ENCODE peak calls at places on chromosomes 3 and 15, in ten cellular contexts. One of them, this sample, is unnamed.

GRCh38 chr3:28267984-28268849 is 26.8 kb downstream of the CMC1 start:
- DNase-seq in psoas muscle: no peak
- DNase-seq in fibroblast of the aortic adventitia: peak; percentile 2
- DNase-seq in AG08396: no peak
- DNase-seq in cardiac muscle cell: no peak
- DNase-seq in tibial artery: no peak
- DNase-seq in activated CD8-positive, alpha-beta memory T cell treated with anti-CD3 and anti-CD28 coated beads, Interleukin-2, amount 10 ng/mL, durations not matched to agents 7 days and 5 days: no peak
- DNase-seq in B cell: no peak
- DNase-seq in stimulated activated CD8-positive, alpha-beta memory T cell treated with anti-CD3 and anti-CD28 coated beads, Interleukin-2, amount 100 ng/mL, for 1 hour: no peak
- DNase-seq in WERI-Rb-1: no peak
- DNase-seq in this sample: no peak

GRCh38 chr15:20353966-20354883 is 187.4 kb downstream of the GOLGA6L6 start:
- DNase-seq in psoas muscle: peak; percentile 45
- DNase-seq in fibroblast of the aortic adventitia: no peak
- DNase-seq in AG08396: no peak
- DNase-seq in cardiac muscle cell: no peak
- DNase-seq in tibial artery: no peak
- DNase-seq in activated CD8-positive, alpha-beta memory T cell treated with anti-CD3 and anti-CD28 coated beads, Interleukin-2, amount 10 ng/mL, durations not matched to agents 7 days and 5 days: no peak
- DNase-seq in B cell: peak; percentile 34
- DNase-seq in stimulated activated CD8-positive, alpha-beta memory T cell treated with anti-CD3 and anti-CD28 coated beads, Interleukin-2, amount 100 ng/mL, for 1 hour: no peak
- DNase-seq in WERI-Rb-1: no peak
- DNase-seq in this sample: peak; percentile 11

GRCh38 chr3:28867836-28868235 is 413.0 kb upstream of the RBMS3 start:
- DNase-seq in psoas muscle: no peak
- DNase-seq in fibroblast of the aortic adventitia: no peak
- DNase-seq in AG08396: no peak
- DNase-seq in cardiac muscle cell: no peak
- DNase-seq in tibial artery: no peak
- DNase-seq in activated CD8-positive, alpha-beta memory T cell treated with anti-CD3 and anti-CD28 coated beads, Interleukin-2, amount 10 ng/mL, durations not matched to agents 7 days and 5 days: no peak
- DNase-seq in B cell: no peak
- DNase-seq in stimulated activated CD8-positive, alpha-beta memory T cell treated with anti-CD3 and anti-CD28 coated beads, Interleukin-2, amount 100 ng/mL, for 1 hour: no peak
- DNase-seq in WERI-Rb-1: no peak
- DNase-seq in this sample: no peak

GRCh38 chr3:78887029-78887428 is 880.8 kb downstream of the ROBO1 start:
- DNase-seq in psoas muscle: no peak
- DNase-seq in fibroblast of the aortic adventitia: peak; percentile 76
- DNase-seq in AG08396: peak; percentile 9
- DNase-seq in cardiac muscle cell: peak; percentile 70
- DNase-seq in tibial artery: no peak
- DNase-seq in activated CD8-positive, alpha-beta memory T cell treated with anti-CD3 and anti-CD28 coated beads, Interleukin-2, amount 10 ng/mL, durations not matched to agents 7 days and 5 days: no peak
- DNase-seq in B cell: no peak
- DNase-seq in stimulated activated CD8-positive, alpha-beta memory T cell treated with anti-CD3 and anti-CD28 coated beads, Interleukin-2, amount 100 ng/mL, for 1 hour: no peak
- DNase-seq in WERI-Rb-1: no peak
- DNase-seq in this sample: no peak

GRCh38 chr15:100842756-100843730 is 36.6 kb upstream of the ALDH1A3 start:
- DNase-seq in psoas muscle: no peak
- DNase-seq in fibroblast of the aortic adventitia: peak; percentile 93
- DNase-seq in AG08396: peak; percentile 73
- DNase-seq in cardiac muscle cell: peak; percentile 56
- DNase-seq in tibial artery: no peak
- DNase-seq in activated CD8-positive, alpha-beta memory T cell treated with anti-CD3 and anti-CD28 coated beads, Interleukin-2, amount 10 ng/mL, durations not matched to agents 7 days and 5 days: no peak
- DNase-seq in B cell: no peak
- DNase-seq in stimulated activated CD8-positive, alpha-beta memory T cell treated with anti-CD3 and anti-CD28 coated beads, Interleukin-2, amount 100 ng/mL, for 1 hour: no peak
- DNase-seq in WERI-Rb-1: no peak
- DNase-seq in this sample: peak; percentile 22

GRCh38 chr3:53513556-53514190 is 19.3 kb downstream of the CACNA1D start:
- DNase-seq in psoas muscle: no peak
- DNase-seq in fibroblast of the aortic adventitia: no peak
- DNase-seq in AG08396: no peak
- DNase-seq in cardiac muscle cell: no peak
- DNase-seq in tibial artery: no peak
- DNase-seq in activated CD8-positive, alpha-beta memory T cell treated with anti-CD3 and anti-CD28 coated beads, Interleukin-2, amount 10 ng/mL, durations not matched to agents 7 days and 5 days: no peak
- DNase-seq in B cell: no peak
- DNase-seq in stimulated activated CD8-positive, alpha-beta memory T cell treated with anti-CD3 and anti-CD28 coated beads, Interleukin-2, amount 100 ng/mL, for 1 hour: no peak
- DNase-seq in WERI-Rb-1: no peak
- DNase-seq in this sample: no peak

GRCh38 chr15:66851226-66852063 is 149.4 kb downstream of the SMAD6 start:
- DNase-seq in psoas muscle: peak; percentile 91
- DNase-seq in fibroblast of the aortic adventitia: peak; percentile 93
- DNase-seq in AG08396: peak; percentile 92
- DNase-seq in cardiac muscle cell: peak; percentile 89
- DNase-seq in tibial artery: peak; percentile 88
- DNase-seq in activated CD8-positive, alpha-beta memory T cell treated with anti-CD3 and anti-CD28 coated beads, Interleukin-2, amount 10 ng/mL, durations not matched to agents 7 days and 5 days: peak; percentile 82
- DNase-seq in B cell: peak; percentile 94
- DNase-seq in stimulated activated CD8-positive, alpha-beta memory T cell treated with anti-CD3 and anti-CD28 coated beads, Interleukin-2, amount 100 ng/mL, for 1 hour: peak; percentile 47
- DNase-seq in WERI-Rb-1: peak; percentile 86
- DNase-seq in this sample: peak; percentile 95

GRCh38 chr3:119551525-119552063 is 7.8 kb downstream of the CD80 start:
- DNase-seq in psoas muscle: no peak
- DNase-seq in fibroblast of the aortic adventitia: no peak
- DNase-seq in AG08396: no peak
- DNase-seq in cardiac muscle cell: no peak
- DNase-seq in tibial artery: no peak
- DNase-seq in activated CD8-positive, alpha-beta memory T cell treated with anti-CD3 and anti-CD28 coated beads, Interleukin-2, amount 10 ng/mL, durations not matched to agents 7 days and 5 days: no peak
- DNase-seq in B cell: no peak
- DNase-seq in stimulated activated CD8-positive, alpha-beta memory T cell treated with anti-CD3 and anti-CD28 coated beads, Interleukin-2, amount 100 ng/mL, for 1 hour: no peak
- DNase-seq in WERI-Rb-1: no peak
- DNase-seq in this sample: no peak

GRCh38 chr3:9736831-9737230 is 5.3 kb downstream of the BRPF1 start:
- DNase-seq in psoas muscle: no peak
- DNase-seq in fibroblast of the aortic adventitia: no peak
- DNase-seq in AG08396: no peak
- DNase-seq in cardiac muscle cell: no peak
- DNase-seq in tibial artery: no peak
- DNase-seq in activated CD8-positive, alpha-beta memory T cell treated with anti-CD3 and anti-CD28 coated beads, Interleukin-2, amount 10 ng/mL, durations not matched to agents 7 days and 5 days: no peak
- DNase-seq in B cell: no peak
- DNase-seq in stimulated activated CD8-positive, alpha-beta memory T cell treated with anti-CD3 and anti-CD28 coated beads, Interleukin-2, amount 100 ng/mL, for 1 hour: no peak
- DNase-seq in WERI-Rb-1: no peak
- DNase-seq in this sample: no peak

GRCh38 chr3:124886168-124887051 is 755 bp downstream of the ITGB5 start:
- DNase-seq in psoas muscle: peak; percentile 74
- DNase-seq in fibroblast of the aortic adventitia: peak; percentile 34
- DNase-seq in AG08396: peak; percentile 77
- DNase-seq in cardiac muscle cell: peak; percentile 59
- DNase-seq in tibial artery: peak; percentile 62
- DNase-seq in activated CD8-positive, alpha-beta memory T cell treated with anti-CD3 and anti-CD28 coated beads, Interleukin-2, amount 10 ng/mL, durations not matched to agents 7 days and 5 days: no peak
- DNase-seq in B cell: peak; percentile 50
- DNase-seq in stimulated activated CD8-positive, alpha-beta memory T cell treated with anti-CD3 and anti-CD28 coated beads, Interleukin-2, amount 100 ng/mL, for 1 hour: no peak
- DNase-seq in WERI-Rb-1: peak; percentile 39
- DNase-seq in this sample: peak; percentile 84

GRCh38 chr3:46848271-46849097 is 14.8 kb downstream of the MYL3 start:
- DNase-seq in psoas muscle: peak; percentile 63
- DNase-seq in fibroblast of the aortic adventitia: peak; percentile 94
- DNase-seq in AG08396: peak; percentile 42
- DNase-seq in cardiac muscle cell: peak; percentile 98
- DNase-seq in tibial artery: peak; percentile 25
- DNase-seq in activated CD8-positive, alpha-beta memory T cell treated with anti-CD3 and anti-CD28 coated beads, Interleukin-2, amount 10 ng/mL, durations not matched to agents 7 days and 5 days: peak; percentile 58
- DNase-seq in B cell: no peak
- DNase-seq in stimulated activated CD8-positive, alpha-beta memory T cell treated with anti-CD3 and anti-CD28 coated beads, Interleukin-2, amount 100 ng/mL, for 1 hour: no peak
- DNase-seq in WERI-Rb-1: no peak
- DNase-seq in this sample: peak; percentile 46

GRCh38 chr3:10997196-10997595 is 4.6 kb downstream of the SLC6A1 start:
- DNase-seq in psoas muscle: no peak
- DNase-seq in fibroblast of the aortic adventitia: no peak
- DNase-seq in AG08396: no peak
- DNase-seq in cardiac muscle cell: no peak
- DNase-seq in tibial artery: no peak
- DNase-seq in activated CD8-positive, alpha-beta memory T cell treated with anti-CD3 and anti-CD28 coated beads, Interleukin-2, amount 10 ng/mL, durations not matched to agents 7 days and 5 days: no peak
- DNase-seq in B cell: no peak
- DNase-seq in stimulated activated CD8-positive, alpha-beta memory T cell treated with anti-CD3 and anti-CD28 coated beads, Interleukin-2, amount 100 ng/mL, for 1 hour: no peak
- DNase-seq in WERI-Rb-1: no peak
- DNase-seq in this sample: no peak

GRCh38 chr15:70156781-70157261 is 59.1 kb upstream of the TLE3 start:
- DNase-seq in psoas muscle: peak; percentile 89
- DNase-seq in fibroblast of the aortic adventitia: peak; percentile 30
- DNase-seq in AG08396: peak; percentile 61
- DNase-seq in cardiac muscle cell: peak; percentile 68
- DNase-seq in tibial artery: peak; percentile 58
- DNase-seq in activated CD8-positive, alpha-beta memory T cell treated with anti-CD3 and anti-CD28 coated beads, Interleukin-2, amount 10 ng/mL, durations not matched to agents 7 days and 5 days: no peak
- DNase-seq in B cell: no peak
- DNase-seq in stimulated activated CD8-positive, alpha-beta memory T cell treated with anti-CD3 and anti-CD28 coated beads, Interleukin-2, amount 100 ng/mL, for 1 hour: no peak
- DNase-seq in WERI-Rb-1: no peak
- DNase-seq in this sample: no peak

GRCh38 chr3:60536420-60536819 is 714.8 kb downstream of the FHIT start:
- DNase-seq in psoas muscle: no peak
- DNase-seq in fibroblast of the aortic adventitia: no peak
- DNase-seq in AG08396: no peak
- DNase-seq in cardiac muscle cell: no peak
- DNase-seq in tibial artery: no peak
- DNase-seq in activated CD8-positive, alpha-beta memory T cell treated with anti-CD3 and anti-CD28 coated beads, Interleukin-2, amount 10 ng/mL, durations not matched to agents 7 days and 5 days: no peak
- DNase-seq in B cell: no peak
- DNase-seq in stimulated activated CD8-positive, alpha-beta memory T cell treated with anti-CD3 and anti-CD28 coated beads, Interleukin-2, amount 100 ng/mL, for 1 hour: no peak
- DNase-seq in WERI-Rb-1: no peak
- DNase-seq in this sample: no peak

GRCh38 chr3:185508330-185508729 is 9.5 kb upstream of the TMEM41A start:
- DNase-seq in psoas muscle: no peak
- DNase-seq in fibroblast of the aortic adventitia: no peak
- DNase-seq in AG08396: no peak
- DNase-seq in cardiac muscle cell: no peak
- DNase-seq in tibial artery: no peak
- DNase-seq in activated CD8-positive, alpha-beta memory T cell treated with anti-CD3 and anti-CD28 coated beads, Interleukin-2, amount 10 ng/mL, durations not matched to agents 7 days and 5 days: no peak
- DNase-seq in B cell: no peak
- DNase-seq in stimulated activated CD8-positive, alpha-beta memory T cell treated with anti-CD3 and anti-CD28 coated beads, Interleukin-2, amount 100 ng/mL, for 1 hour: no peak
- DNase-seq in WERI-Rb-1: no peak
- DNase-seq in this sample: no peak

GRCh38 chr3:159616234-159616825 is 372.3 kb upstream of the IL12A start:
- DNase-seq in psoas muscle: no peak
- DNase-seq in fibroblast of the aortic adventitia: peak; percentile 66
- DNase-seq in AG08396: peak; percentile 28
- DNase-seq in cardiac muscle cell: peak; percentile 64
- DNase-seq in tibial artery: no peak
- DNase-seq in activated CD8-positive, alpha-beta memory T cell treated with anti-CD3 and anti-CD28 coated beads, Interleukin-2, amount 10 ng/mL, durations not matched to agents 7 days and 5 days: no peak
- DNase-seq in B cell: no peak
- DNase-seq in stimulated activated CD8-positive, alpha-beta memory T cell treated with anti-CD3 and anti-CD28 coated beads, Interleukin-2, amount 100 ng/mL, for 1 hour: no peak
- DNase-seq in WERI-Rb-1: peak; percentile 44
- DNase-seq in this sample: peak; percentile 48

GRCh38 chr3:192825657-192826200 is 91.9 kb downstream of the MB21D2 start:
- DNase-seq in psoas muscle: no peak
- DNase-seq in fibroblast of the aortic adventitia: peak; percentile 55
- DNase-seq in AG08396: no peak
- DNase-seq in cardiac muscle cell: peak; percentile 79
- DNase-seq in tibial artery: no peak
- DNase-seq in activated CD8-positive, alpha-beta memory T cell treated with anti-CD3 and anti-CD28 coated beads, Interleukin-2, amount 10 ng/mL, durations not matched to agents 7 days and 5 days: no peak
- DNase-seq in B cell: no peak
- DNase-seq in stimulated activated CD8-positive, alpha-beta memory T cell treated with anti-CD3 and anti-CD28 coated beads, Interleukin-2, amount 100 ng/mL, for 1 hour: no peak
- DNase-seq in WERI-Rb-1: no peak
- DNase-seq in this sample: no peak

GRCh38 chr15:33131880-33132279 is 62.6 kb downstream of the FMN1 start:
- DNase-seq in psoas muscle: no peak
- DNase-seq in fibroblast of the aortic adventitia: peak; percentile 49
- DNase-seq in AG08396: no peak
- DNase-seq in cardiac muscle cell: peak; percentile 14
- DNase-seq in tibial artery: no peak
- DNase-seq in activated CD8-positive, alpha-beta memory T cell treated with anti-CD3 and anti-CD28 coated beads, Interleukin-2, amount 10 ng/mL, durations not matched to agents 7 days and 5 days: no peak
- DNase-seq in B cell: no peak
- DNase-seq in stimulated activated CD8-positive, alpha-beta memory T cell treated with anti-CD3 and anti-CD28 coated beads, Interleukin-2, amount 100 ng/mL, for 1 hour: no peak
- DNase-seq in WERI-Rb-1: no peak
- DNase-seq in this sample: no peak

GRCh38 chr15:27353837-27354236 is 382.9 kb downstream of the GABRG3 start:
- DNase-seq in psoas muscle: no peak
- DNase-seq in fibroblast of the aortic adventitia: no peak
- DNase-seq in AG08396: no peak
- DNase-seq in cardiac muscle cell: no peak
- DNase-seq in tibial artery: no peak
- DNase-seq in activated CD8-positive, alpha-beta memory T cell treated with anti-CD3 and anti-CD28 coated beads, Interleukin-2, amount 10 ng/mL, durations not matched to agents 7 days and 5 days: no peak
- DNase-seq in B cell: no peak
- DNase-seq in stimulated activated CD8-positive, alpha-beta memory T cell treated with anti-CD3 and anti-CD28 coated beads, Interleukin-2, amount 100 ng/mL, for 1 hour: no peak
- DNase-seq in WERI-Rb-1: no peak
- DNase-seq in this sample: peak; percentile 58

GRCh38 chr3:42964286-42964685 is 14.8 kb upstream of the GASK1A start:
- DNase-seq in psoas muscle: no peak
- DNase-seq in fibroblast of the aortic adventitia: no peak
- DNase-seq in AG08396: no peak
- DNase-seq in cardiac muscle cell: no peak
- DNase-seq in tibial artery: no peak
- DNase-seq in activated CD8-positive, alpha-beta memory T cell treated with anti-CD3 and anti-CD28 coated beads, Interleukin-2, amount 10 ng/mL, durations not matched to agents 7 days and 5 days: no peak
- DNase-seq in B cell: no peak
- DNase-seq in stimulated activated CD8-positive, alpha-beta memory T cell treated with anti-CD3 and anti-CD28 coated beads, Interleukin-2, amount 100 ng/mL, for 1 hour: no peak
- DNase-seq in WERI-Rb-1: no peak
- DNase-seq in this sample: no peak

GRCh38 chr3:150663461-150663860 is 40.3 kb downstream of the ERICH6 start:
- DNase-seq in psoas muscle: no peak
- DNase-seq in fibroblast of the aortic adventitia: no peak
- DNase-seq in AG08396: no peak
- DNase-seq in cardiac muscle cell: no peak
- DNase-seq in tibial artery: no peak
- DNase-seq in activated CD8-positive, alpha-beta memory T cell treated with anti-CD3 and anti-CD28 coated beads, Interleukin-2, amount 10 ng/mL, durations not matched to agents 7 days and 5 days: no peak
- DNase-seq in B cell: no peak
- DNase-seq in stimulated activated CD8-positive, alpha-beta memory T cell treated with anti-CD3 and anti-CD28 coated beads, Interleukin-2, amount 100 ng/mL, for 1 hour: no peak
- DNase-seq in WERI-Rb-1: no peak
- DNase-seq in this sample: no peak

GRCh38 chr15:98321916-98322315 is 326.4 kb upstream of the IGF1R start:
- DNase-seq in psoas muscle: no peak
- DNase-seq in fibroblast of the aortic adventitia: no peak
- DNase-seq in AG08396: no peak
- DNase-seq in cardiac muscle cell: no peak
- DNase-seq in tibial artery: no peak
- DNase-seq in activated CD8-positive, alpha-beta memory T cell treated with anti-CD3 and anti-CD28 coated beads, Interleukin-2, amount 10 ng/mL, durations not matched to agents 7 days and 5 days: no peak
- DNase-seq in B cell: no peak
- DNase-seq in stimulated activated CD8-positive, alpha-beta memory T cell treated with anti-CD3 and anti-CD28 coated beads, Interleukin-2, amount 100 ng/mL, for 1 hour: no peak
- DNase-seq in WERI-Rb-1: no peak
- DNase-seq in this sample: no peak

GRCh38 chr3:195118671-195119070 is 152.3 kb downstream of the XXYLT1 start:
- DNase-seq in psoas muscle: no peak
- DNase-seq in fibroblast of the aortic adventitia: no peak
- DNase-seq in AG08396: no peak
- DNase-seq in cardiac muscle cell: peak; percentile 84
- DNase-seq in tibial artery: no peak
- DNase-seq in activated CD8-positive, alpha-beta memory T cell treated with anti-CD3 and anti-CD28 coated beads, Interleukin-2, amount 10 ng/mL, durations not matched to agents 7 days and 5 days: no peak
- DNase-seq in B cell: no peak
- DNase-seq in stimulated activated CD8-positive, alpha-beta memory T cell treated with anti-CD3 and anti-CD28 coated beads, Interleukin-2, amount 100 ng/mL, for 1 hour: no peak
- DNase-seq in WERI-Rb-1: no peak
- DNase-seq in this sample: no peak

GRCh38 chr15:97861529-97861928 is 99.0 kb upstream of the ARRDC4 start:
- DNase-seq in psoas muscle: no peak
- DNase-seq in fibroblast of the aortic adventitia: no peak
- DNase-seq in AG08396: no peak
- DNase-seq in cardiac muscle cell: no peak
- DNase-seq in tibial artery: no peak
- DNase-seq in activated CD8-positive, alpha-beta memory T cell treated with anti-CD3 and anti-CD28 coated beads, Interleukin-2, amount 10 ng/mL, durations not matched to agents 7 days and 5 days: no peak
- DNase-seq in B cell: no peak
- DNase-seq in stimulated activated CD8-positive, alpha-beta memory T cell treated with anti-CD3 and anti-CD28 coated beads, Interleukin-2, amount 100 ng/mL, for 1 hour: no peak
- DNase-seq in WERI-Rb-1: no peak
- DNase-seq in this sample: no peak

GRCh38 chr3:186483611-186484340 is 60.4 kb downstream of the CRYGS start:
- DNase-seq in psoas muscle: no peak
- DNase-seq in fibroblast of the aortic adventitia: no peak
- DNase-seq in AG08396: no peak
- DNase-seq in cardiac muscle cell: no peak
- DNase-seq in tibial artery: no peak
- DNase-seq in activated CD8-positive, alpha-beta memory T cell treated with anti-CD3 and anti-CD28 coated beads, Interleukin-2, amount 10 ng/mL, durations not matched to agents 7 days and 5 days: no peak
- DNase-seq in B cell: no peak
- DNase-seq in stimulated activated CD8-positive, alpha-beta memory T cell treated with anti-CD3 and anti-CD28 coated beads, Interleukin-2, amount 100 ng/mL, for 1 hour: no peak
- DNase-seq in WERI-Rb-1: no peak
- DNase-seq in this sample: no peak

This sample was measured in hepatocyte.